ENCODE peak calls at places on chromosomes 3 and 15, in nine cellular contexts. One of them, this sample, is unnamed.

GRCh38 chr3:37127340-37127739 is 47.0 kb downstream of the LRRFIP2 start:
- DNase-seq in spleen: no peak
- DNase-seq in stomach: no peak
- DNase-seq in vagina: no peak
- DNase-seq in GM12891: no peak
- DNase-seq in H1: no peak
- DNase-seq in breast epithelium: no peak
- DNase-seq in HepG2: peak
- DNase-seq in GM23338: no peak
- DNase-seq in this sample: no peak

GRCh38 chr3:112111785-112112402 is 21.2 kb downstream of the GCSAM start:
- DNase-seq in spleen: no peak
- DNase-seq in stomach: peak
- DNase-seq in vagina: no peak
- DNase-seq in GM12891: no peak
- DNase-seq in H1: peak
- DNase-seq in breast epithelium: peak
- DNase-seq in HepG2: peak
- DNase-seq in GM23338: peak
- DNase-seq in this sample: no peak

GRCh38 chr3:114711321-114711891 is 417.6 kb downstream of the TIGIT start:
- DNase-seq in spleen: no peak
- DNase-seq in stomach: no peak
- DNase-seq in vagina: no peak
- DNase-seq in GM12891: no peak
- DNase-seq in H1: no peak
- DNase-seq in breast epithelium: no peak
- DNase-seq in HepG2: no peak
- DNase-seq in GM23338: no peak
- DNase-seq in this sample: no peak

GRCh38 chr3:127671523-127672428 is 976 bp upstream of the ABTB1 start:
- DNase-seq in spleen: peak
- DNase-seq in stomach: peak
- DNase-seq in vagina: no peak
- DNase-seq in GM12891: peak
- DNase-seq in H1: no peak
- DNase-seq in breast epithelium: no peak
- DNase-seq in HepG2: no peak
- DNase-seq in GM23338: peak
- DNase-seq in this sample: peak

GRCh38 chr3:44184319-44184953 is 57.2 kb upstream of the TOPAZ1 start:
- DNase-seq in spleen: no peak
- DNase-seq in stomach: no peak
- DNase-seq in vagina: no peak
- DNase-seq in GM12891: no peak
- DNase-seq in H1: no peak
- DNase-seq in breast epithelium: no peak
- DNase-seq in HepG2: no peak
- DNase-seq in GM23338: peak
- DNase-seq in this sample: no peak

GRCh38 chr15:57439128-57440030 is 63.1 kb downstream of the CGNL1 start:
- DNase-seq in spleen: no peak
- DNase-seq in stomach: no peak
- DNase-seq in vagina: peak
- DNase-seq in GM12891: no peak
- DNase-seq in H1: no peak
- DNase-seq in breast epithelium: no peak
- DNase-seq in HepG2: no peak
- DNase-seq in GM23338: no peak
- DNase-seq in this sample: no peak

GRCh38 chr15:40282870-40283614 is at the start of gene ANKRD63:
- DNase-seq in spleen: peak
- DNase-seq in stomach: no peak
- DNase-seq in vagina: no peak
- DNase-seq in GM12891: peak
- DNase-seq in H1: no peak
- DNase-seq in breast epithelium: no peak
- DNase-seq in HepG2: no peak
- DNase-seq in GM23338: peak
- DNase-seq in this sample: peak

GRCh38 chr3:107806021-107806420 is 283.3 kb downstream of the BBX start:
- DNase-seq in spleen: no peak
- DNase-seq in stomach: no peak
- DNase-seq in vagina: no peak
- DNase-seq in GM12891: no peak
- DNase-seq in H1: no peak
- DNase-seq in breast epithelium: no peak
- DNase-seq in HepG2: no peak
- DNase-seq in GM23338: no peak
- DNase-seq in this sample: no peak

GRCh38 chr15:36965561-36966342 is 134.6 kb downstream of the MEIS2 start:
- DNase-seq in spleen: no peak
- DNase-seq in stomach: no peak
- DNase-seq in vagina: no peak
- DNase-seq in GM12891: no peak
- DNase-seq in H1: no peak
- DNase-seq in breast epithelium: no peak
- DNase-seq in HepG2: no peak
- DNase-seq in GM23338: no peak
- DNase-seq in this sample: no peak

GRCh38 chr3:81955908-81956307 is 194.5 kb upstream of the GBE1 start:
- DNase-seq in spleen: no peak
- DNase-seq in stomach: no peak
- DNase-seq in vagina: no peak
- DNase-seq in GM12891: no peak
- DNase-seq in H1: no peak
- DNase-seq in breast epithelium: no peak
- DNase-seq in HepG2: no peak
- DNase-seq in GM23338: no peak
- DNase-seq in this sample: no peak

GRCh38 chr3:106582151-106582550 is 713.3 kb upstream of the CBLB start:
- DNase-seq in spleen: no peak
- DNase-seq in stomach: no peak
- DNase-seq in vagina: no peak
- DNase-seq in GM12891: no peak
- DNase-seq in H1: no peak
- DNase-seq in breast epithelium: no peak
- DNase-seq in HepG2: no peak
- DNase-seq in GM23338: no peak
- DNase-seq in this sample: no peak

GRCh38 chr3:121574449-121574848 is 6.7 kb downstream of the ARGFX start:
- DNase-seq in spleen: no peak
- DNase-seq in stomach: peak
- DNase-seq in vagina: no peak
- DNase-seq in GM12891: no peak
- DNase-seq in H1: no peak
- DNase-seq in breast epithelium: no peak
- DNase-seq in HepG2: peak
- DNase-seq in GM23338: peak
- DNase-seq in this sample: no peak

GRCh38 chr15:32091505-32092380 is 61.4 kb downstream of the CHRNA7 start:
- DNase-seq in spleen: no peak
- DNase-seq in stomach: no peak
- DNase-seq in vagina: no peak
- DNase-seq in GM12891: no peak
- DNase-seq in H1: no peak
- DNase-seq in breast epithelium: no peak
- DNase-seq in HepG2: no peak
- DNase-seq in GM23338: peak
- DNase-seq in this sample: no peak

GRCh38 chr15:85642693-85643058 is 152.0 kb downstream of the KLHL25 start:
- DNase-seq in spleen: no peak
- DNase-seq in stomach: no peak
- DNase-seq in vagina: no peak
- DNase-seq in GM12891: no peak
- DNase-seq in H1: no peak
- DNase-seq in breast epithelium: no peak
- DNase-seq in HepG2: no peak
- DNase-seq in GM23338: no peak
- DNase-seq in this sample: no peak

GRCh38 chr15:92848852-92849598 is 51.1 kb upstream of the CHD2 start:
- DNase-seq in spleen: no peak
- DNase-seq in stomach: no peak
- DNase-seq in vagina: no peak
- DNase-seq in GM12891: no peak
- DNase-seq in H1: no peak
- DNase-seq in breast epithelium: no peak
- DNase-seq in HepG2: no peak
- DNase-seq in GM23338: no peak
- DNase-seq in this sample: peak

GRCh38 chr3:146020969-146021368 is 140.0 kb downstream of the PLOD2 start:
- DNase-seq in spleen: no peak
- DNase-seq in stomach: no peak
- DNase-seq in vagina: no peak
- DNase-seq in GM12891: no peak
- DNase-seq in H1: no peak
- DNase-seq in breast epithelium: no peak
- DNase-seq in HepG2: peak
- DNase-seq in GM23338: peak
- DNase-seq in this sample: no peak

GRCh38 chr3:58054652-58055051 is 46.4 kb downstream of the FLNB start:
- DNase-seq in spleen: no peak
- DNase-seq in stomach: no peak
- DNase-seq in vagina: no peak
- DNase-seq in GM12891: no peak
- DNase-seq in H1: no peak
- DNase-seq in breast epithelium: no peak
- DNase-seq in HepG2: no peak
- DNase-seq in GM23338: no peak
- DNase-seq in this sample: no peak

GRCh38 chr3:99960941-99961340 is 143.3 kb downstream of the CMSS1 start:
- DNase-seq in spleen: no peak
- DNase-seq in stomach: no peak
- DNase-seq in vagina: no peak
- DNase-seq in GM12891: no peak
- DNase-seq in H1: no peak
- DNase-seq in breast epithelium: no peak
- DNase-seq in HepG2: no peak
- DNase-seq in GM23338: no peak
- DNase-seq in this sample: no peak
- TF ChIP-seq POLR2AphosphoS5 in spleen: no peak
- TF ChIP-seq POLR2AphosphoS5 in stomach: no peak
- TF ChIP-seq POLR2AphosphoS5 in vagina: no peak
- TF ChIP-seq POLR2AphosphoS5 in GM12891: no peak
- TF ChIP-seq POLR2AphosphoS5 in H1: no peak
- TF ChIP-seq POLR2AphosphoS5 in breast epithelium: no peak
- TF ChIP-seq POLR2AphosphoS5 in HepG2: no peak
- TF ChIP-seq POLR2AphosphoS5 in GM23338: no peak
- TF ChIP-seq POLR2AphosphoS5 in this sample: no peak

DNA sequence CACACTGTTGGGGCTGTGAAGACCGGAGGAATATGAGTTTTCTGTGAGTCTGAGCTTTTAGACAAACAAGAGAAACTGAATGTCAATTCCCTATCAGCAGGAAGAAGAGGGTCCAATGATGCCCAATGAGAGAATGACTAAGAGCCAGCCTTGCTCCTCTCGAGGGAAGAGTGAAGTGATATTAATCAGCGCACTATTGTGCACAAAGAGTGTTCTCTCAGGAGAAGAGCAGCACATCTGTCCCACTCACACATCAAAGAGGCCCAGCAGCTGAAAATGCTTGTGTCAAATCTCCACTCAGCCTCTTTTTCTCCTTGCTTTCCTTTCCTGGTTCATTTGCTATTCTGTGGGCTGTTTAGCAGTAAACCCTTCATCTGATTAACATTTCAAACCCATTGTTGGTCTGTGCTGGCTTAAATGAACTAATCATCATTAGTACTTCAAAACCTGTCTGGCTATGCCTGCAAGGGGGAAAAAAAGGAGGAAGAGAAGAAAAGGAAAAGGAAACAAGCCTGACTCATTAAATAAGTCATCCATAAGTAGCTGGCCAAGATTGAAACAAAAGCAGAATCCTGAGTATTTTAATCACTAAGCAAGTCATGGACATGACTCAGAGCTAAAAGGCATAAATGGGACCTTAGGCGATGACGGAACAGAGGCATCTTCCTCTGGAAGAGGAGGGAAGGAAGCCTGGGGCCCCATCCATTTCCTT is 912.7 kb downstream of the TUSC7 start:
- DNase-seq in spleen: no peak
- DNase-seq in stomach: no peak
- DNase-seq in vagina: no peak
- DNase-seq in GM12891: no peak
- DNase-seq in H1: no peak
- DNase-seq in breast epithelium: no peak
- DNase-seq in HepG2: no peak
- DNase-seq in GM23338: no peak
- DNase-seq in this sample: no peak
- TF ChIP-seq POLR2AphosphoS5 in spleen: no peak
- TF ChIP-seq POLR2AphosphoS5 in stomach: no peak
- TF ChIP-seq POLR2AphosphoS5 in vagina: no peak
- TF ChIP-seq POLR2AphosphoS5 in GM12891: no peak
- TF ChIP-seq POLR2AphosphoS5 in H1: no peak
- TF ChIP-seq POLR2AphosphoS5 in breast epithelium: no peak
- TF ChIP-seq POLR2AphosphoS5 in HepG2: no peak
- TF ChIP-seq POLR2AphosphoS5 in GM23338: no peak
- TF ChIP-seq POLR2AphosphoS5 in this sample: no peak

DNA sequence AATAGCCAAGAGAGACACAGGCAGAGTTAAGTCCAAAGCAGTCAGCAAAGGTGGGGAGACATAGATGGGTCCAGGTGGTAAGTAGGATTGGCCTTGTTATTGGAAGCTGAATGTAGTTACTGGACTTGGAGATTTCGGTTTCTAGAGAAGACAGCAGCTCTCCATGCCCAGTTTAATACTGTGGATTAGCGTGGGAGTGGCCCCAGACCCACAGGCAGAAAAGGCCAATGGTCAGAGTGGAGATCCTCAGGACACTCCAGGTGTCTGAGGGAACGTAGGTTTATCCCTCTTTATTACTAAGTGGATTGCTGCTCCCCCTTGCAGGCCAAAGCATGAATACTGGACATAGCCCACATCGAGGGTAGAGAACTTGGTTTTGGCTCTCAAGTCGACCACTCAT is 225.4 kb upstream of the TPRG1 start:
- DNase-seq in spleen: no peak
- DNase-seq in stomach: no peak
- DNase-seq in vagina: no peak
- DNase-seq in GM12891: no peak
- DNase-seq in H1: no peak
- DNase-seq in breast epithelium: no peak
- DNase-seq in HepG2: no peak
- DNase-seq in GM23338: no peak
- DNase-seq in this sample: no peak
- TF ChIP-seq POLR2AphosphoS5 in spleen: no peak
- TF ChIP-seq POLR2AphosphoS5 in stomach: no peak
- TF ChIP-seq POLR2AphosphoS5 in vagina: no peak
- TF ChIP-seq POLR2AphosphoS5 in GM12891: no peak
- TF ChIP-seq POLR2AphosphoS5 in H1: no peak
- TF ChIP-seq POLR2AphosphoS5 in breast epithelium: no peak
- TF ChIP-seq POLR2AphosphoS5 in HepG2: no peak
- TF ChIP-seq POLR2AphosphoS5 in GM23338: no peak
- TF ChIP-seq POLR2AphosphoS5 in this sample: no peak

DNA sequence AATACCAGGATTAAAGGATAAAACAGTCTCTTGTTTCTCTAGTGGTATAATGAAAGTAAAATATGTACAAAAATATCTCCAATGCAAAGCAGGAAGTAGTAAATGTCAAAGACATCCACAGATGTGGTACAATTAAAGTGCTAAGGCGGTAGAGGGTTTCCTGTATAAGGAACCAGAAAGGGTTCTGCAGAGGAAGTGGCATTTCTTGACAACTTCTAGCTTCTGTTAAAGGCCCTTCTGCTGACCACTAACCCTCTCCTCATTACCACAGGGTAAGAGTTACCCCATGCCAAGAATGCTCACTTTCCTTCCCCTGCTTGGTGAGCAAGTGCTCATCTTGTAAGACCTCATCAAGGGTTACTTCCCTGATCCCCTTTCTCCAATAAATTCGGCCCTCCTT is 883.6 kb upstream of the NR2F2 start:
- DNase-seq in spleen: no peak
- DNase-seq in stomach: no peak
- DNase-seq in vagina: no peak
- DNase-seq in GM12891: no peak
- DNase-seq in H1: no peak
- DNase-seq in breast epithelium: no peak
- DNase-seq in HepG2: no peak
- DNase-seq in GM23338: no peak
- DNase-seq in this sample: no peak
- TF ChIP-seq POLR2AphosphoS5 in spleen: no peak
- TF ChIP-seq POLR2AphosphoS5 in stomach: no peak
- TF ChIP-seq POLR2AphosphoS5 in vagina: no peak
- TF ChIP-seq POLR2AphosphoS5 in GM12891: no peak
- TF ChIP-seq POLR2AphosphoS5 in H1: no peak
- TF ChIP-seq POLR2AphosphoS5 in breast epithelium: no peak
- TF ChIP-seq POLR2AphosphoS5 in HepG2: no peak
- TF ChIP-seq POLR2AphosphoS5 in GM23338: no peak
- TF ChIP-seq POLR2AphosphoS5 in this sample: no peak